ENCODE peak calls at places on chromosome 22, in eight cellular contexts. E is body of pancreas; V is central memory CD8-positive, alpha-beta T cell; O is stimulated activated naive CD8-positive, alpha-beta T cell treated with anti-CD3 and anti-CD28 coated beads, Interleukin-15, Interleukin-2, amounts not matched to agents 100 U/mL and 50 U/mL, for 24 hours; X is stimulated activated effector memory CD8-positive, alpha-beta T cell treated with anti-CD3 and anti-CD28 coated beads, Interleukin-12 subunit alpha, Interleukin-12 subunit beta, amount 100 ng/mL, for 72 hours; Z is DND-41; I is upper lobe of right lung; C is Panc1. R is an unnamed sample.

GRCh38 chr22:46169628-46170027 is 19.3 kb downstream of the PPARA start:
- ATAC-seq in E (no peak), V (no peak), O (no peak), X (peak; percentile 44), Z (no peak), I (no peak), C (no peak), R (no peak)

GRCh38 chr22:36238348-36239149 is 778 bp downstream of the APOL2 start:
- ATAC-seq in E (peak; percentile 20), V (no peak), O (peak; percentile 26), X (peak; percentile 1), Z (peak; percentile 16), I (peak; percentile 51), C (peak; percentile 40), R (peak; percentile 8)

GRCh38 chr22:17931400-17931825 is 92.9 kb downstream of the MICAL3 start:
- ATAC-seq in E (peak; percentile 27), V (no peak), O (no peak), X (no peak), Z (no peak), I (no peak), C (no peak), R (no peak)

GRCh38 chr22:42190274-42190673 is 59.7 kb upstream of the CYP2D6 start:
- ATAC-seq in E (no peak), V (no peak), O (no peak), X (no peak), Z (no peak), I (peak; percentile 36), C (no peak), R (no peak)

GRCh38 chr22:46593211-46593676 is 26.9 kb upstream of the GRAMD4 start:
- ATAC-seq in E (no peak), V (no peak), O (peak; percentile 44), X (no peak), Z (peak; percentile 25), I (peak; percentile 71), C (no peak), R (no peak)

GRCh38 chr22:42202048-42202447 is 68.4 kb downstream of the TCF20 start:
- ATAC-seq in E (no peak), V (peak; percentile 97), O (no peak), X (peak; percentile 87), Z (no peak), I (peak; percentile 17), C (no peak), R (peak; percentile 85)

GRCh38 chr22:21961886-21962654 is 9.4 kb upstream of the PPM1F start:
- ATAC-seq in E (peak; percentile 49), V (no peak), O (no peak), X (no peak), Z (no peak), I (no peak), C (peak; percentile 47), R (no peak)

GRCh38 chr22:39598017-39598965 is 27.7 kb downstream of the CACNA1I start:
- ATAC-seq in E (peak; percentile 77), V (peak; percentile 47), O (peak; percentile 64), X (peak; percentile 65), Z (no peak), I (peak; percentile 87), C (peak; percentile 50), R (peak; percentile 67)

GRCh38 chr22:27203276-27203660 is 545.9 kb downstream of the MIAT start:
- ATAC-seq in E (no peak), V (no peak), O (no peak), X (no peak), Z (no peak), I (no peak), C (no peak), R (no peak)

GRCh38 chr22:44821741-44822425 is 69.5 kb downstream of the ARHGAP8 start:
- ATAC-seq in E (no peak), V (no peak), O (no peak), X (no peak), Z (no peak), I (no peak), C (no peak), R (no peak)

GRCh38 chr22:38415561-38416321 is 39.3 kb downstream of the KCNJ4 start:
- ATAC-seq in E (no peak), V (no peak), O (no peak), X (no peak), Z (no peak), I (peak; percentile 36), C (no peak), R (no peak)

GRCh38 chr22:40257979-40258378 is 80.3 kb downstream of the TNRC6B start:
- ATAC-seq in E (no peak), V (no peak), O (peak; percentile 10), X (no peak), Z (no peak), I (no peak), C (no peak), R (peak; percentile 27)

GRCh38 chr22:49247194-49247924 is 580.3 kb downstream of the BRD1 start:
- ATAC-seq in E (no peak), V (no peak), O (no peak), X (no peak), Z (no peak), I (no peak), C (no peak), R (no peak)

GRCh38 chr22:28800308-28801041 is at the start of gene XBP1:
- ATAC-seq in E (peak; percentile 86), V (peak; percentile 96), O (peak; percentile 91), X (peak; percentile 94), Z (peak; percentile 79), I (peak; percentile 96), C (peak; percentile 98), R (peak; percentile 90)

GRCh38 chr22:27704581-27704980 is 97.0 kb downstream of the MN1 start:
- ATAC-seq in E (no peak), V (no peak), O (no peak), X (no peak), Z (no peak), I (no peak), C (no peak), R (no peak)

GRCh38 chr22:39249081-39249704 is 4.4 kb upstream of the PDGFB start:
- ATAC-seq in E (no peak), V (no peak), O (no peak), X (no peak), Z (no peak), I (no peak), C (no peak), R (no peak)

GRCh38 chr22:29872145-29872893 is 10.7 kb upstream of the MTMR3 start:
- ATAC-seq in E (no peak), V (no peak), O (no peak), X (no peak), Z (no peak), I (no peak), C (no peak), R (no peak)

GRCh38 chr22:36470994-36471331 is 10.5 kb downstream of the TXN2 start:
- ATAC-seq in E (no peak), V (no peak), O (no peak), X (no peak), Z (no peak), I (no peak), C (no peak), R (no peak)

GRCh38 chr22:44915441-44915840 is 94.4 kb downstream of the PHF21B start:
- ATAC-seq in E (no peak), V (no peak), O (no peak), X (no peak), Z (no peak), I (no peak), C (no peak), R (no peak)

R was measured in activated T-helper 17 cell treated with anti-CD3 and anti-CD28 coated beads, Interleukin-2, amount 50 U/mL, for 72 hours.